ENCODE peak calls at places on chromosome 6, in six cellular contexts. One of them, this sample, is unnamed.

GRCh38 chr6:35833534-35833933 is 28.4 kb downstream of the LHFPL5 start:
- DNase-seq in trophoblast cell: peak
- DNase-seq in neuronal stem cell: no peak
- DNase-seq in mesendoderm: no peak
- DNase-seq in IMR-90: peak
- DNase-seq in H1: no peak
- DNase-seq in this sample: peak

GRCh38 chr6:136607204-136607931 is 57.1 kb upstream of the MAP7 start:
- DNase-seq in neuronal stem cell: no peak
- DNase-seq in mesendoderm: no peak
- DNase-seq in IMR-90: peak
- DNase-seq in trophoblast cell: no peak
- DNase-seq in H1: no peak
- DNase-seq in this sample: no peak

GRCh38 chr6:90780778-90781177 is 193.9 kb upstream of the MAP3K7 start:
- DNase-seq in mesendoderm: no peak
- DNase-seq in H1: no peak
- DNase-seq in trophoblast cell: no peak
- DNase-seq in IMR-90: no peak
- DNase-seq in neuronal stem cell: no peak
- DNase-seq in this sample: no peak

GRCh38 chr6:113457156-113457555 is 400.0 kb upstream of the MARCKS start:
- DNase-seq in mesendoderm: no peak
- DNase-seq in IMR-90: peak
- DNase-seq in neuronal stem cell: no peak
- DNase-seq in trophoblast cell: peak
- DNase-seq in H1: no peak
- DNase-seq in this sample: peak

GRCh38 chr6:136921521-136921935 is 573 bp upstream of the SLC35D3 start:
- DNase-seq in H1: peak
- DNase-seq in mesendoderm: peak
- DNase-seq in IMR-90: no peak
- DNase-seq in neuronal stem cell: peak
- DNase-seq in trophoblast cell: no peak
- DNase-seq in this sample: no peak

GRCh38 chr6:155638200-155638599 is 182.6 kb upstream of the NOX3 start:
- DNase-seq in neuronal stem cell: no peak
- DNase-seq in mesendoderm: no peak
- DNase-seq in H1: no peak
- DNase-seq in IMR-90: no peak
- DNase-seq in trophoblast cell: no peak
- DNase-seq in this sample: no peak

GRCh38 chr6:150336299-150336698 is 32.5 kb upstream of the IYD start:
- DNase-seq in trophoblast cell: peak
- DNase-seq in neuronal stem cell: peak
- DNase-seq in mesendoderm: no peak
- DNase-seq in IMR-90: peak
- DNase-seq in H1: no peak
- DNase-seq in this sample: no peak

GRCh38 chr6:36986704-36987047 is 680 bp upstream of the MTCH1 start:
- DNase-seq in neuronal stem cell: no peak
- DNase-seq in mesendoderm: no peak
- DNase-seq in H1: no peak
- DNase-seq in IMR-90: no peak
- DNase-seq in trophoblast cell: no peak
- DNase-seq in this sample: no peak

GRCh38 chr6:15513801-15514711 is 148.8 kb downstream of the DTNBP1 start:
- DNase-seq in IMR-90: no peak
- DNase-seq in neuronal stem cell: no peak
- DNase-seq in H1: no peak
- DNase-seq in trophoblast cell: no peak
- DNase-seq in mesendoderm: no peak
- DNase-seq in this sample: no peak

GRCh38 chr6:145929037-145929633 is 35.0 kb downstream of the SHPRH start:
- DNase-seq in mesendoderm: peak
- DNase-seq in neuronal stem cell: peak
- DNase-seq in trophoblast cell: peak
- DNase-seq in IMR-90: peak
- DNase-seq in H1: no peak
- DNase-seq in this sample: peak

DNA sequence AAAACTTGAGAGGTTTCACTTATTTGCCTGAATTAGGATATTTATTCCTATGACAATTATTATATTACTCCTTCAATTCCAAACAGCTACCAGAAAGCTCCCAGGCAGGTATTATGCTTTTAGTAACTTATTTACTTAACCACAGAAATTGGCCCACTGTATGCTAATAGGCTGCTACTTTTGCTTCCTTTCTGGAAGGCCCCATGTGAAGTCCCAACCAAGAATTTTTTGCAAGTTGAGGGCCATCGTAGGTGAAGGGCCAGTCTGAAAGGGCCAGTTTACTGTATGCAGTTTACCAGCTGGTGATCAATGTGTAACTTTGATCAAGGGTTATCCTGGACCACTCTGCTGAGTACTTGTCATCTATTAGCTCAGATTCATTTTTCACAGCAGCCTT is 45.0 kb downstream of the EDN1 start:
- DNase-seq in IMR-90: no peak
- DNase-seq in H1: no peak
- DNase-seq in mesendoderm: no peak
- DNase-seq in trophoblast cell: no peak
- DNase-seq in neuronal stem cell: no peak
- DNase-seq in this sample: no peak
- H3K4me2 ChIP-seq in IMR-90: no peak
- H3K4me2 ChIP-seq in H1: no peak
- H3K4me2 ChIP-seq in mesendoderm: no peak
- H3K4me2 ChIP-seq in trophoblast cell: no peak
- H3K4me2 ChIP-seq in neuronal stem cell: no peak
- H3K4me2 ChIP-seq in this sample: no peak

DNA sequence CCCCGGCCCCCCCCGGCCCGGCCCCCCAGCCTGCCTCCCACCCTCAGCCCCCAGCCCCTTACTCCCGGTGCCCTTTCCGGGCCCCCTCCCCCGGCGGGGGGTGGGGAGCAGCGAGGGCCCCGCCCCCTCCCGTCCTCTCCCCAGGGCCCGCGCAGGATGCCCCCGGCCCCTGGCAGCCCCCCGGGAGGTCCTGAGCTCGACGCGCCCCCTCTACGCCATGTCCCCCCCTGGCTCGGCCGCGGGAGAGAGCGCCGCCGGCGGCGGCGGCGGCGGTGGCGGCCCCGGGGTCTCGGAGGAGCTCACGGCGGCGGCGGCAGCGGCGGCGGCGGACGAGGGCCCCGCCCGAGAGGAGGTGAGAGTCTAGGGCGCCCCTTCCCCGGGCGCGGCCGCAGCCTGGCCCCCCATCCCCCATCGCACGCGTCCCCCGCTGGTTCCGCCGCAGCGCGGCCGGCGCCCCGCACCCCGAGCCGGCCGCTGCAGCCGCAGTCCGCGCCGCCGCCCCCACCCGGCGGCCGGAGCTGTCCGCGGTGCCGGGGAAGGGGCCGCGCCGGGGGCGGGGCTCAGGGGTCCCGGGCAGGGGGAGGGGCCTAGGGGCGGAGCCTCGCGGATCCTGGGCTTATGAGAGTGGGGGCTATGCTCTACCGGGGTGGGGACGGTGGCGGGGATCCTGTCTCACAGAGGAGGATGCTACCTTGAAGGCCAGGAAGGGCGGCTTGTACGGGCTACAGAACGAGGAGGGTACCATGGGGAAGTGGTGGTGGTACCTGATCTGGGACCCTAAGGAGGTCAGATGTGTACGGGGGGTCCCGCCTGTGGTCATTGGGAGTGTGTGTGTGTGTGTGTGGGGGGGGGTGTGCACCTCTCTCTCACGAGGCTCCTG is 516 bp downstream of the TMEM151B start:
- DNase-seq in H1: peak
- DNase-seq in IMR-90: no peak
- DNase-seq in mesendoderm: peak
- DNase-seq in trophoblast cell: no peak
- DNase-seq in neuronal stem cell: peak
- DNase-seq in this sample: no peak
- H3K4me3 ChIP-seq in H1: peak
- H3K4me3 ChIP-seq in IMR-90: no peak
- H3K4me3 ChIP-seq in mesendoderm: no peak
- H3K4me3 ChIP-seq in trophoblast cell: peak
- H3K4me3 ChIP-seq in neuronal stem cell: peak
- H3K4me3 ChIP-seq in this sample: no peak

GRCh38 chr6:39361657-39362486 is 39.4 kb upstream of the KCNK16 start:
- DNase-seq in mesendoderm: peak
- DNase-seq in neuronal stem cell: peak
- DNase-seq in H1: peak
- DNase-seq in trophoblast cell: peak
- DNase-seq in IMR-90: peak
- DNase-seq in this sample: peak
- H3K18ac ChIP-seq in mesendoderm: no peak
- H3K18ac ChIP-seq in neuronal stem cell: no peak
- H3K18ac ChIP-seq in H1: peak
- H3K18ac ChIP-seq in trophoblast cell: no peak
- H3K18ac ChIP-seq in IMR-90: no peak
- H3K18ac ChIP-seq in this sample: peak

GRCh38 chr6:130997061-130997753 is 65.8 kb downstream of the EPB41L2 start:
- DNase-seq in neuronal stem cell: peak
- DNase-seq in IMR-90: peak
- DNase-seq in H1: no peak
- DNase-seq in trophoblast cell: no peak
- DNase-seq in mesendoderm: peak
- DNase-seq in this sample: peak

GRCh38 chr6:130996635-130997034 is 66.4 kb downstream of the EPB41L2 start:
- DNase-seq in trophoblast cell: no peak
- DNase-seq in IMR-90: no peak
- DNase-seq in mesendoderm: no peak
- DNase-seq in neuronal stem cell: no peak
- DNase-seq in H1: no peak
- DNase-seq in this sample: no peak

GRCh38 chr6:130994319-130995097 is 68.5 kb downstream of the EPB41L2 start:
- DNase-seq in mesendoderm: peak
- DNase-seq in IMR-90: no peak
- DNase-seq in H1: no peak
- DNase-seq in trophoblast cell: no peak
- DNase-seq in neuronal stem cell: no peak
- DNase-seq in this sample: no peak

GRCh38 chr6:130993292-130993765 is 69.7 kb downstream of the EPB41L2 start:
- DNase-seq in trophoblast cell: no peak
- DNase-seq in mesendoderm: peak
- DNase-seq in IMR-90: no peak
- DNase-seq in H1: no peak
- DNase-seq in neuronal stem cell: no peak
- DNase-seq in this sample: no peak

DNA sequence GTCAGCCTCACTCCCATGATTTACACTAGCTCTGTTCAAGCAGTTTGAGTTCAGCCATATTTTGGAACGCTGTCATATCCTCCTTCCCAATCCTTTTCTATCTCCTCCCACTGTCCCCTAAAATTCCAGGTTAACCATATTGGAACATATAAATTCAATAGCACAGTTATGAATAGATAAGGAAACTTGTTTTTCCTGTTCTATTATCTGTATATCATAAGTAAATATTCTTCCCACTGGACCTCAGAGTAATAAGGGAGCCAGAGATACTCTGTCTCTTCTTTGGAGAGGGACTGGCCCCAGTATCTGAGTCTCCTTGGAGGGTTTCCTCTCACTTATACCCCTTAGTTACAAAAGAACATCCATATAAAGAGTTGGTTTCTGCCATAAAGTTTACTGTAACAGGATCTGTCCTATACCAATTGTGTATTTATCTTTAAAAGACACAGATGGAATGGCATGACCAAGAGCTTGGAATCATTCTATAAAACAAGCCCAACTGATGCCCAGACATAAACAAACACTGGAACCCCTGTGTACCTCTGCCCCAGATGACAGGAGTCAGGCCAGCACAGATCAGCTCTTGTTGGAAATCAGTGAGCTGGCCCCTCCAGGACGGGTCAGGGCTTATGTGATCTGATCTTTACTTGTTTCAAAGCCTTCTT is 67.1 kb downstream of the EPB41L2 start:
- DNase-seq in trophoblast cell: no peak
- DNase-seq in H1: no peak
- DNase-seq in neuronal stem cell: no peak
- DNase-seq in IMR-90: peak
- DNase-seq in mesendoderm: no peak
- DNase-seq in this sample: peak
- H3K4me2 ChIP-seq in trophoblast cell: no peak
- H3K4me2 ChIP-seq in H1: no peak
- H3K4me2 ChIP-seq in neuronal stem cell: no peak
- H3K4me2 ChIP-seq in IMR-90: peak
- H3K4me2 ChIP-seq in mesendoderm: no peak
- H3K4me2 ChIP-seq in this sample: no peak

GRCh38 chr6:127518212-127518709 is 874 bp downstream of the MTCL3 start:
- DNase-seq in H1: no peak
- DNase-seq in mesendoderm: peak
- DNase-seq in trophoblast cell: no peak
- DNase-seq in IMR-90: no peak
- DNase-seq in neuronal stem cell: peak
- DNase-seq in this sample: no peak
- H3K4me3 ChIP-seq in H1: peak
- H3K4me3 ChIP-seq in mesendoderm: peak
- H3K4me3 ChIP-seq in trophoblast cell: no peak
- H3K4me3 ChIP-seq in IMR-90: peak
- H3K4me3 ChIP-seq in neuronal stem cell: peak
- H3K4me3 ChIP-seq in this sample: peak

GRCh38 chr6:4931530-4932505 is 72.0 kb downstream of the RPP40 start:
- DNase-seq in mesendoderm: peak
- DNase-seq in H1: peak
- DNase-seq in trophoblast cell: peak
- DNase-seq in neuronal stem cell: no peak
- DNase-seq in IMR-90: no peak
- DNase-seq in this sample: no peak
- H3K18ac ChIP-seq in mesendoderm: peak
- H3K18ac ChIP-seq in H1: no peak
- H3K18ac ChIP-seq in trophoblast cell: peak
- H3K18ac ChIP-seq in neuronal stem cell: no peak
- H3K18ac ChIP-seq in IMR-90: no peak
- H3K18ac ChIP-seq in this sample: no peak